ENCODE peak calls at places on chromosomes 12 and 14, in eight cellular contexts. One of them, this sample, is unnamed.

GRCh38 chr12:39467432-39467870 is 24.5 kb upstream of the KIF21A start:
- DNase-seq in heart left ventricle: no peak
- DNase-seq in progenitor cell of endocrine pancreas: no peak
- DNase-seq in PC-9: no peak
- DNase-seq in HCT116: no peak
- DNase-seq in Peyer's patch: no peak
- DNase-seq in dorsolateral prefrontal cortex: no peak
- DNase-seq in heart right ventricle: no peak
- DNase-seq in this sample: no peak

GRCh38 chr12:1800646-1801284 is 19.6 kb upstream of the LRTM2 start:
- DNase-seq in dorsolateral prefrontal cortex: peak; percentile 31
- DNase-seq in progenitor cell of endocrine pancreas: peak; percentile 22
- DNase-seq in heart left ventricle: peak; percentile 44
- DNase-seq in Peyer's patch: peak; percentile 18
- DNase-seq in PC-9: no peak
- DNase-seq in heart right ventricle: no peak
- DNase-seq in HCT116: no peak
- DNase-seq in this sample: peak; percentile 51

GRCh38 chr12:81644503-81644902 is 114.6 kb downstream of the PPFIA2 start:
- DNase-seq in Peyer's patch: no peak
- DNase-seq in progenitor cell of endocrine pancreas: no peak
- DNase-seq in HCT116: peak; percentile 33
- DNase-seq in heart left ventricle: no peak
- DNase-seq in heart right ventricle: no peak
- DNase-seq in PC-9: peak; percentile 39
- DNase-seq in dorsolateral prefrontal cortex: no peak
- DNase-seq in this sample: peak; percentile 6

GRCh38 chr14:24377660-24378059 is 9.7 kb downstream of the NFATC4 start:
- DNase-seq in progenitor cell of endocrine pancreas: no peak
- DNase-seq in dorsolateral prefrontal cortex: no peak
- DNase-seq in HCT116: no peak
- DNase-seq in heart left ventricle: no peak
- DNase-seq in PC-9: no peak
- DNase-seq in Peyer's patch: no peak
- DNase-seq in heart right ventricle: no peak
- DNase-seq in this sample: no peak

GRCh38 chr14:74558655-74559054 is 53.4 kb downstream of the LTBP2 start:
- DNase-seq in HCT116: no peak
- DNase-seq in progenitor cell of endocrine pancreas: no peak
- DNase-seq in dorsolateral prefrontal cortex: no peak
- DNase-seq in PC-9: no peak
- DNase-seq in heart left ventricle: no peak
- DNase-seq in Peyer's patch: no peak
- DNase-seq in heart right ventricle: no peak
- DNase-seq in this sample: no peak

GRCh38 chr12:21334100-21334499 is 617 bp downstream of the SLCO1A2 start:
- DNase-seq in PC-9: no peak
- DNase-seq in Peyer's patch: no peak
- DNase-seq in progenitor cell of endocrine pancreas: no peak
- DNase-seq in HCT116: no peak
- DNase-seq in heart right ventricle: no peak
- DNase-seq in dorsolateral prefrontal cortex: no peak
- DNase-seq in heart left ventricle: no peak
- DNase-seq in this sample: no peak

GRCh38 chr14:21735639-21736307 is 62.2 kb upstream of the OR4E1 start:
- DNase-seq in Peyer's patch: no peak
- DNase-seq in heart left ventricle: no peak
- DNase-seq in heart right ventricle: no peak
- DNase-seq in dorsolateral prefrontal cortex: no peak
- DNase-seq in HCT116: no peak
- DNase-seq in progenitor cell of endocrine pancreas: no peak
- DNase-seq in PC-9: no peak
- DNase-seq in this sample: no peak

GRCh38 chr14:104143071-104143470 is 4.7 kb downstream of the KIF26A start:
- DNase-seq in progenitor cell of endocrine pancreas: no peak
- DNase-seq in HCT116: no peak
- DNase-seq in heart right ventricle: no peak
- DNase-seq in Peyer's patch: no peak
- DNase-seq in heart left ventricle: no peak
- DNase-seq in PC-9: no peak
- DNase-seq in dorsolateral prefrontal cortex: no peak
- DNase-seq in this sample: peak; percentile 4

GRCh38 chr12:102479099-102479887 is 1.1 kb downstream of the IGF1 start:
- DNase-seq in Peyer's patch: peak; percentile 25
- DNase-seq in dorsolateral prefrontal cortex: no peak
- DNase-seq in progenitor cell of endocrine pancreas: no peak
- DNase-seq in HCT116: no peak
- DNase-seq in heart right ventricle: no peak
- DNase-seq in heart left ventricle: no peak
- DNase-seq in PC-9: no peak
- DNase-seq in this sample: no peak

GRCh38 chr14:58216544-58216943 is 16.6 kb downstream of the ACTR10 start:
- DNase-seq in dorsolateral prefrontal cortex: no peak
- DNase-seq in heart left ventricle: no peak
- DNase-seq in HCT116: no peak
- DNase-seq in heart right ventricle: no peak
- DNase-seq in PC-9: no peak
- DNase-seq in progenitor cell of endocrine pancreas: no peak
- DNase-seq in Peyer's patch: no peak
- DNase-seq in this sample: no peak

GRCh38 chr14:101583006-101583708 is 21.9 kb downstream of the DIO3 start:
- DNase-seq in Peyer's patch: no peak
- DNase-seq in HCT116: no peak
- DNase-seq in heart left ventricle: peak; percentile 11
- DNase-seq in heart right ventricle: no peak
- DNase-seq in dorsolateral prefrontal cortex: no peak
- DNase-seq in PC-9: no peak
- DNase-seq in progenitor cell of endocrine pancreas: no peak
- DNase-seq in this sample: no peak

GRCh38 chr14:96576359-96576758 is 74.2 kb downstream of the PAPOLA start:
- DNase-seq in PC-9: no peak
- DNase-seq in heart right ventricle: no peak
- DNase-seq in dorsolateral prefrontal cortex: no peak
- DNase-seq in Peyer's patch: no peak
- DNase-seq in progenitor cell of endocrine pancreas: no peak
- DNase-seq in HCT116: no peak
- DNase-seq in heart left ventricle: no peak
- DNase-seq in this sample: no peak

GRCh38 chr14:65042731-65043372 is 56.2 kb downstream of the FNTB start:
- DNase-seq in dorsolateral prefrontal cortex: no peak
- DNase-seq in HCT116: no peak
- DNase-seq in heart left ventricle: no peak
- DNase-seq in Peyer's patch: no peak
- DNase-seq in PC-9: no peak
- DNase-seq in heart right ventricle: no peak
- DNase-seq in progenitor cell of endocrine pancreas: no peak
- DNase-seq in this sample: no peak

GRCh38 chr14:63922696-63923421 is 70.1 kb downstream of the SYNE2 start:
- DNase-seq in heart right ventricle: no peak
- DNase-seq in HCT116: peak; percentile 2
- DNase-seq in PC-9: peak; percentile 90
- DNase-seq in Peyer's patch: no peak
- DNase-seq in heart left ventricle: no peak
- DNase-seq in progenitor cell of endocrine pancreas: no peak
- DNase-seq in dorsolateral prefrontal cortex: no peak
- DNase-seq in this sample: no peak

GRCh38 chr12:42963993-42964392 is 374.4 kb upstream of the PRICKLE1 start:
- DNase-seq in Peyer's patch: no peak
- DNase-seq in PC-9: no peak
- DNase-seq in progenitor cell of endocrine pancreas: no peak
- DNase-seq in heart left ventricle: no peak
- DNase-seq in HCT116: no peak
- DNase-seq in heart right ventricle: no peak
- DNase-seq in dorsolateral prefrontal cortex: no peak
- DNase-seq in this sample: no peak

GRCh38 chr14:77883479-77884238 is 83.8 kb downstream of the ADCK1 start:
- DNase-seq in progenitor cell of endocrine pancreas: no peak
- DNase-seq in PC-9: no peak
- DNase-seq in dorsolateral prefrontal cortex: no peak
- DNase-seq in heart right ventricle: no peak
- DNase-seq in heart left ventricle: no peak
- DNase-seq in Peyer's patch: no peak
- DNase-seq in HCT116: no peak
- DNase-seq in this sample: no peak

GRCh38 chr12:66740257-66740656 is 61.4 kb upstream of the GRIP1 start:
- DNase-seq in progenitor cell of endocrine pancreas: no peak
- DNase-seq in heart right ventricle: no peak
- DNase-seq in Peyer's patch: no peak
- DNase-seq in PC-9: peak; percentile 75
- DNase-seq in dorsolateral prefrontal cortex: no peak
- DNase-seq in HCT116: no peak
- DNase-seq in heart left ventricle: no peak
- DNase-seq in this sample: no peak

GRCh38 chr12:65956056-65956738 is 131.9 kb downstream of the HMGA2 start:
- DNase-seq in dorsolateral prefrontal cortex: no peak
- DNase-seq in HCT116: no peak
- DNase-seq in heart right ventricle: no peak
- DNase-seq in progenitor cell of endocrine pancreas: no peak
- DNase-seq in heart left ventricle: no peak
- DNase-seq in Peyer's patch: no peak
- DNase-seq in PC-9: no peak
- DNase-seq in this sample: no peak

GRCh38 chr14:101082036-101082435 is 178.5 kb upstream of the RTL1 start:
- DNase-seq in progenitor cell of endocrine pancreas: no peak
- DNase-seq in HCT116: no peak
- DNase-seq in heart right ventricle: no peak
- DNase-seq in heart left ventricle: no peak
- DNase-seq in PC-9: no peak
- DNase-seq in Peyer's patch: peak; percentile 8
- DNase-seq in dorsolateral prefrontal cortex: no peak
- DNase-seq in this sample: no peak

GRCh38 chr12:59182191-59182590 is 261.9 kb upstream of the LRIG3 start:
- DNase-seq in HCT116: no peak
- DNase-seq in Peyer's patch: no peak
- DNase-seq in dorsolateral prefrontal cortex: no peak
- DNase-seq in heart left ventricle: no peak
- DNase-seq in heart right ventricle: no peak
- DNase-seq in PC-9: no peak
- DNase-seq in progenitor cell of endocrine pancreas: no peak
- DNase-seq in this sample: no peak

GRCh38 chr14:63438065-63438757 is 105.0 kb downstream of the PPP2R5E start:
- DNase-seq in progenitor cell of endocrine pancreas: no peak
- DNase-seq in dorsolateral prefrontal cortex: no peak
- DNase-seq in Peyer's patch: no peak
- DNase-seq in PC-9: peak; percentile 96
- DNase-seq in heart left ventricle: peak; percentile 54
- DNase-seq in heart right ventricle: peak; percentile 28
- DNase-seq in HCT116: peak; percentile 15
- DNase-seq in this sample: no peak

GRCh38 chr12:50788562-50788961 is 24.7 kb downstream of the ATF1 start:
- DNase-seq in Peyer's patch: no peak
- DNase-seq in heart left ventricle: no peak
- DNase-seq in progenitor cell of endocrine pancreas: no peak
- DNase-seq in PC-9: peak; percentile 37
- DNase-seq in dorsolateral prefrontal cortex: no peak
- DNase-seq in heart right ventricle: no peak
- DNase-seq in HCT116: no peak
- DNase-seq in this sample: no peak

GRCh38 chr12:62537544-62537943 is 70.9 kb downstream of the MON2 start:
- DNase-seq in PC-9: no peak
- DNase-seq in heart left ventricle: peak; percentile 38
- DNase-seq in heart right ventricle: no peak
- DNase-seq in Peyer's patch: no peak
- DNase-seq in HCT116: no peak
- DNase-seq in dorsolateral prefrontal cortex: no peak
- DNase-seq in progenitor cell of endocrine pancreas: no peak
- DNase-seq in this sample: no peak

GRCh38 chr12:107761502-107761904 is 566 bp upstream of the PRDM4 start:
- DNase-seq in progenitor cell of endocrine pancreas: no peak
- DNase-seq in Peyer's patch: no peak
- DNase-seq in HCT116: no peak
- DNase-seq in heart left ventricle: no peak
- DNase-seq in PC-9: no peak
- DNase-seq in dorsolateral prefrontal cortex: no peak
- DNase-seq in heart right ventricle: no peak
- DNase-seq in this sample: peak; percentile 18
- TF ChIP-seq CTCF in progenitor cell of endocrine pancreas: no peak
- TF ChIP-seq CTCF in Peyer's patch: no peak
- TF ChIP-seq CTCF in HCT116: no peak
- TF ChIP-seq CTCF in heart left ventricle: no peak
- TF ChIP-seq CTCF in PC-9: no peak
- TF ChIP-seq CTCF in dorsolateral prefrontal cortex: no peak
- TF ChIP-seq CTCF in heart right ventricle: no peak
- TF ChIP-seq CTCF in this sample: no peak

GRCh38 chr14:88063807-88064206 is 58.9 kb downstream of the GPR65 start:
- DNase-seq in Peyer's patch: no peak
- DNase-seq in progenitor cell of endocrine pancreas: no peak
- DNase-seq in PC-9: no peak
- DNase-seq in heart left ventricle: no peak
- DNase-seq in dorsolateral prefrontal cortex: no peak
- DNase-seq in heart right ventricle: no peak
- DNase-seq in HCT116: no peak
- DNase-seq in this sample: no peak
- TF ChIP-seq CTCF in Peyer's patch: no peak
- TF ChIP-seq CTCF in progenitor cell of endocrine pancreas: no peak
- TF ChIP-seq CTCF in PC-9: no peak
- TF ChIP-seq CTCF in heart left ventricle: no peak
- TF ChIP-seq CTCF in dorsolateral prefrontal cortex: no peak
- TF ChIP-seq CTCF in heart right ventricle: no peak
- TF ChIP-seq CTCF in HCT116: no peak
- TF ChIP-seq CTCF in this sample: no peak

GRCh38 chr14:87002831-87003230 is 990.2 kb downstream of the GALC start:
- DNase-seq in Peyer's patch: no peak
- DNase-seq in heart right ventricle: no peak
- DNase-seq in PC-9: no peak
- DNase-seq in HCT116: no peak
- DNase-seq in progenitor cell of endocrine pancreas: no peak
- DNase-seq in dorsolateral prefrontal cortex: no peak
- DNase-seq in heart left ventricle: no peak
- DNase-seq in this sample: no peak
- TF ChIP-seq CTCF in Peyer's patch: no peak
- TF ChIP-seq CTCF in heart right ventricle: no peak
- TF ChIP-seq CTCF in PC-9: no peak
- TF ChIP-seq CTCF in HCT116: no peak
- TF ChIP-seq CTCF in progenitor cell of endocrine pancreas: no peak
- TF ChIP-seq CTCF in dorsolateral prefrontal cortex: no peak
- TF ChIP-seq CTCF in heart left ventricle: no peak
- TF ChIP-seq CTCF in this sample: no peak

GRCh38 chr12:52178443-52178842 is 13.4 kb downstream of the KRT80 start:
- DNase-seq in progenitor cell of endocrine pancreas: no peak
- DNase-seq in HCT116: no peak
- DNase-seq in Peyer's patch: no peak
- DNase-seq in PC-9: no peak
- DNase-seq in dorsolateral prefrontal cortex: no peak
- DNase-seq in heart left ventricle: no peak
- DNase-seq in heart right ventricle: no peak
- DNase-seq in this sample: no peak

GRCh38 chr12:52173526-52173925 is 18.3 kb downstream of the KRT80 start:
- DNase-seq in Peyer's patch: no peak
- DNase-seq in heart right ventricle: no peak
- DNase-seq in HCT116: no peak
- DNase-seq in progenitor cell of endocrine pancreas: no peak
- DNase-seq in PC-9: no peak
- DNase-seq in heart left ventricle: no peak
- DNase-seq in dorsolateral prefrontal cortex: no peak
- DNase-seq in this sample: no peak

GRCh38 chr12:52178984-52179383 is 12.8 kb downstream of the KRT80 start:
- DNase-seq in Peyer's patch: no peak
- DNase-seq in dorsolateral prefrontal cortex: no peak
- DNase-seq in HCT116: no peak
- DNase-seq in heart right ventricle: no peak
- DNase-seq in heart left ventricle: no peak
- DNase-seq in progenitor cell of endocrine pancreas: no peak
- DNase-seq in PC-9: no peak
- DNase-seq in this sample: no peak

GRCh38 chr12:52172956-52173355 is 18.9 kb downstream of the KRT80 start:
- DNase-seq in heart left ventricle: no peak
- DNase-seq in progenitor cell of endocrine pancreas: no peak
- DNase-seq in HCT116: no peak
- DNase-seq in PC-9: no peak
- DNase-seq in dorsolateral prefrontal cortex: no peak
- DNase-seq in heart right ventricle: no peak
- DNase-seq in Peyer's patch: no peak
- DNase-seq in this sample: no peak

GRCh38 chr12:52175411-52176350 is 16.1 kb downstream of the KRT80 start:
- DNase-seq in heart left ventricle: no peak
- DNase-seq in heart right ventricle: no peak
- DNase-seq in dorsolateral prefrontal cortex: no peak
- DNase-seq in progenitor cell of endocrine pancreas: no peak
- DNase-seq in Peyer's patch: no peak
- DNase-seq in HCT116: no peak
- DNase-seq in PC-9: no peak
- DNase-seq in this sample: peak; percentile 20
- TF ChIP-seq CTCF in heart left ventricle: no peak
- TF ChIP-seq CTCF in heart right ventricle: peak; percentile 32
- TF ChIP-seq CTCF in dorsolateral prefrontal cortex: no peak
- TF ChIP-seq CTCF in progenitor cell of endocrine pancreas: no peak
- TF ChIP-seq CTCF in Peyer's patch: no peak
- TF ChIP-seq CTCF in HCT116: peak; percentile 39
- TF ChIP-seq CTCF in PC-9: no peak
- TF ChIP-seq CTCF in this sample: no peak

This sample was measured in nephron progenitor cell.